ENCODE peak calls at places on chromosomes 4 and X, in eight cellular contexts. H, G, L, R, U, J, N and X are unnamed samples.

GRCh38 chr4:146033149-146033548 is 94.5 kb upstream of the ZNF827 start:
- DNase-seq in G (peak; percentile 78), H (no peak), N (no peak), J (no peak), U (no peak), L (no peak), R (no peak), X (no peak)

GRCh38 chr4:82799006-82799881 is 648 bp upstream of the SCD5 start:
- DNase-seq in L (no peak), N (no peak), G (no peak), J (no peak), H (no peak), U (no peak), R (no peak), X (no peak)

GRCh38 chrX:105635794-105636193 is 186.5 kb upstream of the NRK start:
- DNase-seq in N (no peak), H (no peak), G (no peak), R (no peak), J (no peak), U (no peak), L (no peak), X (no peak)

GRCh38 chrX:38887222-38887621 is 86.0 kb downstream of the MID1IP1 start:
- DNase-seq in G (no peak), U (no peak), N (no peak), H (no peak), R (no peak), J (no peak), L (no peak), X (no peak)

GRCh38 chrX:134186362-134187121 is 50.4 kb upstream of the CCDC160 start:
- DNase-seq in L (no peak), J (peak; percentile 77), G (no peak), N (no peak), R (no peak), U (no peak), H (peak; percentile 34), X (no peak)

GRCh38 chr4:162891788-162892707 is 274.6 kb downstream of the NAF1 start:
- DNase-seq in J (no peak), N (no peak), U (no peak), G (no peak), L (no peak), R (no peak), H (no peak), X (no peak)

GRCh38 chrX:11968991-11969390 is 169.3 kb upstream of the FRMPD4 start:
- DNase-seq in G (no peak), R (no peak), J (no peak), L (no peak), U (no peak), H (no peak), N (no peak), X (no peak)

GRCh38 chr4:93384211-93384610 is 444.3 kb upstream of the ATOH1 start:
- DNase-seq in J (no peak), U (no peak), N (no peak), G (no peak), R (no peak), H (no peak), L (no peak), X (no peak)

GRCh38 chr4:137310593-137311490 is 221.5 kb downstream of the PCDH18 start:
- DNase-seq in J (no peak), N (peak; percentile 83), U (no peak), L (peak; percentile 10), G (no peak), R (no peak), H (no peak), X (peak; percentile 57)

GRCh38 chr4:67940505-67940904 is 22.8 kb downstream of the TMPRSS11A start:
- DNase-seq in L (no peak), R (no peak), U (no peak), N (no peak), J (no peak), G (no peak), H (no peak), X (no peak)

GRCh38 chr4:142036795-142037583 is 400.6 kb downstream of the IL15 start:
- DNase-seq in U (no peak), N (no peak), H (no peak), L (peak; percentile 70), R (peak; percentile 13), G (no peak), J (no peak), X (no peak)

GRCh38 chrX:133495464-133496391 is 80.4 kb upstream of the GPC4 start:
- DNase-seq in H (no peak), N (peak; percentile 71), J (no peak), U (no peak), R (no peak), L (no peak), G (peak; percentile 1), X (peak; percentile 15)

GRCh38 chr4:162727232-162727631 is 439.5 kb downstream of the NAF1 start:
- DNase-seq in L (no peak), R (no peak), J (no peak), H (no peak), U (no peak), N (no peak), G (no peak), X (no peak)

GRCh38 chrX:71107762-71108360 is 1.3 kb upstream of the CXorf65 start:
- DNase-seq in N (no peak), R (no peak), U (no peak), H (peak; percentile 43), G (no peak), J (peak; percentile 52), L (no peak), X (no peak)

GRCh38 chr4:101458914-101459313 is 111.6 kb upstream of the PPP3CA start:
- DNase-seq in U (no peak), H (no peak), L (no peak), G (no peak), J (no peak), N (no peak), R (no peak), X (no peak)

GRCh38 chrX:24266996-24267395 is 46.9 kb downstream of the SUPT20HL2 start:
- DNase-seq in L (peak; percentile 8), G (no peak), R (no peak), J (no peak), H (no peak), N (no peak), U (no peak), X (no peak)

GRCh38 chr4:84691170-84691691 is 108.3 kb downstream of the CDS1 start:
- DNase-seq in N (peak; percentile 88), L (peak; percentile 73), G (peak; percentile 3), J (no peak), H (no peak), U (no peak), R (peak; percentile 78), X (peak; percentile 88)

GRCh38 chr4:40662962-40663604 is 33.4 kb upstream of the RBM47 start:
- DNase-seq in J (no peak), R (peak; percentile 10), N (no peak), U (peak; percentile 92), G (peak; percentile 26), L (peak; percentile 68), H (no peak), X (peak; percentile 64)

GRCh38 chr4:1312821-1313640 is 23.3 kb downstream of the MAEA start:
- DNase-seq in H (no peak), R (no peak), L (no peak), N (no peak), J (no peak), G (no peak), U (no peak), X (no peak)

GRCh38 chrX:51395807-51396728 is 63.4 kb downstream of the NUDT10 start:
- DNase-seq in G (no peak), N (peak; percentile 3), U (no peak), J (peak; percentile 66), H (peak; percentile 41), R (no peak), L (no peak), X (no peak)

GRCh38 chrX:96455078-96455477 is 229.6 kb upstream of the DIAPH2 start:
- DNase-seq in G (no peak), H (no peak), N (no peak), R (no peak), L (no peak), U (no peak), J (no peak), X (no peak)

GRCh38 chrX:13721819-13722527 is 12.4 kb downstream of the TRAPPC2 start:
- DNase-seq in H (no peak), U (no peak), J (no peak), G (no peak), R (no peak), L (no peak), N (no peak), X (no peak)

GRCh38 chr4:184439856-184440592 is 34.3 kb downstream of the IRF2 start:
- DNase-seq in G (no peak), U (no peak), R (no peak), J (no peak), H (no peak), L (no peak), N (no peak), X (no peak)

GRCh38 chr4:104494822-104495559 is at the start of gene CXXC4:
- DNase-seq in L (peak; percentile 5), H (peak; percentile 6), J (peak; percentile 25), G (peak; percentile 51), N (no peak), R (peak; percentile 19), U (peak; percentile 99), X (peak; percentile 2)

GRCh38 chr4:1204286-1204827 is 32.0 kb upstream of the SPON2 start:
- DNase-seq in N (no peak), H (no peak), J (no peak), U (no peak), R (no peak), G (no peak), L (no peak), X (no peak)

GRCh38 chr4:169744601-169745000 is 13.1 kb downstream of the HPF1 start:
- DNase-seq in U (no peak), N (no peak), L (no peak), H (no peak), J (no peak), R (no peak), G (no peak), X (no peak)

GRCh38 chrX:108001218-108001814 is 19.1 kb upstream of the TEX13B start:
- DNase-seq in N (peak; percentile 28), J (peak; percentile 57), L (no peak), H (no peak), G (peak; percentile 24), R (peak; percentile 53), U (peak; percentile 34), X (peak; percentile 1)

GRCh38 chrX:120251471-120252011 is 929 bp downstream of the ZBTB33 start:
- DNase-seq in N (no peak), U (peak; percentile 14), H (peak; percentile 7), G (peak; percentile 21), L (peak; percentile 9), J (peak; percentile 8), R (peak; percentile 28), X (no peak)

GRCh38 chrX:15465896-15466651 is 27.1 kb downstream of the PIR start:
- DNase-seq in N (peak; percentile 24), G (peak; percentile 3), H (no peak), J (no peak), U (no peak), L (no peak), R (no peak), X (no peak)

GRCh38 chr4:92387459-92388069 is 83.8 kb downstream of the GRID2 start:
- DNase-seq in N (peak; percentile 36), J (no peak), H (no peak), L (peak; percentile 60), G (peak; percentile 2), R (peak; percentile 28), U (peak; percentile 8), X (peak; percentile 10)

GRCh38 chr4:55143858-55144257 is 18.5 kb upstream of the KDR start:
- DNase-seq in U (no peak), J (no peak), G (no peak), H (no peak), L (no peak), N (no peak), R (no peak), X (no peak)

GRCh38 chr4:102564399-102564921 is 63.3 kb downstream of the NFKB1 start:
- DNase-seq in H (no peak), J (no peak), U (no peak), G (no peak), N (no peak), L (peak; percentile 73), R (no peak), X (no peak)

GRCh38 chr4:184845367-184846011 is 19.7 kb upstream of the ACSL1 start:
- DNase-seq in G (peak; percentile 41), R (no peak), U (no peak), L (no peak), N (no peak), J (no peak), H (no peak), X (no peak)